ENCODE peak calls at places on chromosomes 4 and X, in five cellular contexts. P is K562, Q is endothelial cell of umbilical vein, O is A549, C is GM12878. G is an unnamed sample.

GRCh38 chrX:46978341-46979291 is 66.4 kb downstream of the JADE3 start:
- DNase-seq in Q (peak), P (peak), C (peak), O (peak), G (peak)

GRCh38 chrX:10052906-10053625 is 85.9 kb downstream of the CLDN34 start:
- DNase-seq in P (no peak), C (no peak), Q (no peak), O (no peak), G (peak)

GRCh38 chr4:180398564-180398963 is 1844.6 kb upstream of the TENM3 start:
- DNase-seq in P (no peak), O (no peak), Q (no peak), C (no peak), G (no peak)

GRCh38 chrX:30228526-30228925 is 1.9 kb upstream of the MAGEB3 start:
- DNase-seq in P (no peak), C (no peak), O (no peak), Q (no peak), G (no peak)

GRCh38 chrX:150352581-150352980 is 10.5 kb upstream of the MAMLD1 start:
- DNase-seq in Q (no peak), C (no peak), O (no peak), P (no peak), G (no peak)

GRCh38 chr4:75723117-75723801 is 1.1 kb upstream of the USO1 start:
- DNase-seq in Q (peak), O (no peak), P (peak), C (no peak), G (peak)

GRCh38 chr4:57051100-57051499 is 59.1 kb downstream of the IGFBP7 start:
- DNase-seq in O (no peak), P (no peak), C (no peak), Q (peak), G (peak)

GRCh38 chrX:123493857-123494256 is 239.0 kb downstream of the THOC2 start:
- DNase-seq in C (no peak), O (no peak), P (no peak), Q (no peak), G (peak)

GRCh38 chrX:133838761-133839676 is 146.4 kb downstream of the GPC3 start:
- DNase-seq in Q (peak), O (peak), P (peak), C (no peak), G (peak)

GRCh38 chr4:184510431-184510830 is 36.1 kb upstream of the IRF2 start:
- DNase-seq in Q (peak), O (no peak), P (no peak), C (no peak), G (peak)

GRCh38 chr4:52612341-52612740 is 46.8 kb downstream of the USP46 start:
- DNase-seq in P (no peak), Q (no peak), O (no peak), C (no peak), G (no peak)

GRCh38 chrX:56564182-56564885 is 907 bp downstream of the UBQLN2 start:
- DNase-seq in O (peak), C (no peak), P (peak), Q (peak), G (peak)

GRCh38 chr4:176387571-176387970 is 67.8 kb downstream of the SPCS3 start:
- DNase-seq in C (no peak), Q (no peak), O (no peak), P (no peak), G (no peak)

GRCh38 chr4:79049840-79050520 is 110.7 kb upstream of the PAQR3 start:
- DNase-seq in Q (no peak), C (no peak), P (no peak), O (no peak), G (peak)

GRCh38 chr4:13399257-13399656 is 84.9 kb downstream of the RAB28 start:
- DNase-seq in C (no peak), P (peak), Q (no peak), O (no peak), G (no peak)

GRCh38 chr4:6893449-6894085 is 16.1 kb upstream of the TBC1D14 start:
- DNase-seq in P (peak), C (no peak), Q (no peak), O (peak), G (peak)

GRCh38 chr4:124337874-124338273 is 374.7 kb downstream of the ANKRD50 start:
- DNase-seq in C (no peak), P (peak), O (no peak), Q (no peak), G (no peak)

GRCh38 chr4:135718019-135718418 is 1516.4 kb upstream of the PABPC4L start:
- DNase-seq in Q (no peak), P (no peak), O (no peak), C (no peak), G (no peak)

GRCh38 chrX:68997461-68997860 is 167.8 kb downstream of the PJA1 start:
- DNase-seq in C (no peak), P (no peak), O (no peak), Q (peak), G (no peak)

GRCh38 chr4:181854142-181854541 is 389.1 kb upstream of the TENM3 start:
- DNase-seq in C (no peak), Q (no peak), O (no peak), P (no peak), G (no peak)

GRCh38 chrX:71998836-71999509 is 88.3 kb downstream of the NHSL2 start:
- DNase-seq in Q (peak), C (no peak), P (peak), O (peak), G (peak)

GRCh38 chrX:37871626-37872302 is 24.4 kb upstream of the DYNLT3 start:
- DNase-seq in C (no peak), P (peak), O (peak), Q (peak), G (peak)

GRCh38 chr4:55346851-55347255 is 811 bp downstream of the SRD5A3 start:
- DNase-seq in O (no peak), P (no peak), Q (no peak), C (peak), G (no peak)

GRCh38 chrX:64202808-64203320 is 2.6 kb downstream of the AMER1 start:
- DNase-seq in C (no peak), O (no peak), Q (no peak), P (no peak), G (no peak)

GRCh38 chr4:75048208-75048879 is 115.4 kb downstream of the PARM1 start:
- DNase-seq in O (no peak), C (no peak), Q (no peak), P (peak), G (no peak)

GRCh38 chr4:79210636-79211049 is 115.2 kb downstream of the NAA11 start:
- DNase-seq in O (no peak), Q (no peak), C (no peak), P (no peak), G (no peak)

GRCh38 chrX:337331-337831 is 18.8 kb upstream of the GTPBP6 start:
- DNase-seq in P (no peak), O (no peak), Q (no peak), C (no peak), G (no peak)

GRCh38 chr4:15649914-15650545 is 5.1 kb downstream of the FBXL5 start:
- DNase-seq in O (peak), C (peak), P (peak), Q (peak), G (peak)

GRCh38 chr4:106690487-106690886 is 321.9 kb upstream of the GIMD1 start:
- DNase-seq in P (no peak), O (no peak), C (no peak), Q (peak), G (peak)

GRCh38 chr4:183455431-183456145 is 11.2 kb downstream of the CDKN2AIP start:
- DNase-seq in C (no peak), Q (no peak), P (no peak), O (no peak), G (peak)

GRCh38 chr4:7938513-7939376 is 916 bp downstream of the AFAP1 start:
- DNase-seq in O (peak), P (no peak), Q (peak), C (no peak), G (no peak)

GRCh38 chr4:15797320-15797719 is 19.2 kb downstream of the CD38 start:
- DNase-seq in C (no peak), P (no peak), Q (no peak), O (no peak), G (no peak)

GRCh38 chrX:34112459-34112858 is 19.7 kb downstream of the FAM47A start:
- DNase-seq in Q (no peak), C (no peak), O (no peak), P (no peak), G (no peak)

GRCh38 chr4:109077486-109077885 is 225.0 kb downstream of the COL25A1 start:
- DNase-seq in O (no peak), C (no peak), Q (no peak), P (no peak), G (no peak)

GRCh38 chr4:80788798-80789197 is 241.7 kb upstream of the BMP3 start:
- DNase-seq in P (peak), Q (no peak), C (no peak), O (no peak), G (peak)

GRCh38 chrX:50971390-50971789 is 60.9 kb downstream of the BMP15 start:
- DNase-seq in P (no peak), O (no peak), Q (no peak), C (no peak), G (no peak)

GRCh38 chr4:141815646-141816045 is 179.3 kb downstream of the IL15 start:
- DNase-seq in P (no peak), O (no peak), C (no peak), Q (no peak), G (no peak)

GRCh38 chrX:106774981-106775380 is 27.5 kb upstream of the TBC1D8B start:
- DNase-seq in P (no peak), C (no peak), O (no peak), Q (no peak), G (no peak)

GRCh38 chr4:23887173-23887572 is 2.7 kb downstream of the PPARGC1A start:
- DNase-seq in P (no peak), C (no peak), O (no peak), Q (no peak), G (no peak)

GRCh38 chr4:98421106-98421505 is 159.9 kb downstream of the RAP1GDS1 start:
- DNase-seq in O (no peak), C (no peak), Q (no peak), P (no peak), G (no peak)

DNA sequence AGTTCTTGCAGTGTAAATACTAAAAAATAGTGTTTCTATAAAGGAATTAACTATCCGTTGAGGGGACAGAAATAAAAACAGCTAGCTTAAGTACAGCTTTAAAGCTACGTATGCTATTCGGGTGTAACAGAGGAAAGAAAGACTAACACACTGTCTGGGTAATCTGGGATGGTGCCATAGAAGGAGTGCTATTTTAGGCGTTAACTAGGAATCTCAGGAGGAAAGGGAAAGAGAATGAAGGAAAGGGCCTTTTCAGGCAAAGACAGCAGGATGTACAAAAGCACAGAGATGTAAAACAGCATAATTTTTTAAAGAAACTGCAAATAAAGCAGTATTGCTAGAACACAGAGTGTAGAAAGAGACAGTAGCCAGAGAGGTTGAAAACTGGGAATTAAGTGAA is 161.8 kb downstream of the RAP1GDS1 start:
- DNase-seq in O (no peak), P (no peak), C (no peak), Q (no peak), G (no peak)
- TF ChIP-seq MYC in O (no peak), P (no peak), C (no peak), Q (no peak), G (no peak)

GRCh38 chrX:115892056-115892708 is 278.4 kb upstream of the AGTR2 start:
- DNase-seq in P (no peak), Q (no peak), O (no peak), C (no peak), G (no peak)

GRCh38 chrX:115895678-115896329 is 274.7 kb upstream of the AGTR2 start:
- DNase-seq in Q (no peak), P (no peak), C (no peak), O (no peak), G (no peak)

GRCh38 chrX:115894087-115894486 is 276.5 kb upstream of the AGTR2 start:
- DNase-seq in O (peak), P (peak), C (peak), Q (no peak), G (peak)

GRCh38 chrX:115896362-115896761 is 274.2 kb upstream of the AGTR2 start:
- DNase-seq in P (no peak), O (no peak), C (no peak), Q (no peak), G (no peak)

GRCh38 chrX:115892787-115893671 is 277.5 kb upstream of the AGTR2 start:
- DNase-seq in P (peak), Q (no peak), O (no peak), C (peak), G (peak)
- H3K4me3 ChIP-seq in P (no peak), Q (no peak), O (no peak), C (no peak), G (no peak)

GRCh38 chr4:153497091-153497531 is 31.0 kb downstream of the TMEM131L start:
- DNase-seq in P (peak), O (peak), C (no peak), Q (peak), G (no peak)
- TF ChIP-seq MAX in P (no peak), O (no peak), C (no peak), Q (no peak), G (no peak)

GRCh38 chrX:53291596-53291995 is 10.2 kb upstream of the IQSEC2 start:
- DNase-seq in O (no peak), C (no peak), Q (no peak), P (no peak), G (no peak)
- TF ChIP-seq MYC in O (no peak), C (no peak), Q (no peak), P (no peak), G (no peak)

DNA sequence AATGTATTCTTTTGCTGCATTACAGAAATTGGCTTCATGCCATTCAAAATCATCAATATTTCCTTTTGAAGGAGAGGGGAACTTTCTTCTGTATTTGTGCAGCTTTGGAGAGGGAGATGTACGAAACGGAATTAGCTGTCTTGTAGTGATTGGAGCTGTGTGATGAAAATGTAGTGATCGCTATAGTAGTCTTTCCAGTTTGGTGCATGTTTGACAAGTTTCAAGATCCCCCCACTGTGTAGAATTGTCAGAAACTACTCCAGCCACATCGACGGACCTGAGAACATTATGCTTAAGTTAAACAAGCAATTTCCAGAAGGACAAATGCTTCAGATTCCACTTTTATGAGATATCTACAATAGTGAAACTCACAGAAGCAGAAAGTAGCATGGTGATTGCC is 21.6 kb upstream of the MAGEA1 start:
- DNase-seq in O (no peak), P (no peak), C (no peak), Q (no peak), G (no peak)
- H3K4me3 ChIP-seq in O (no peak), P (no peak), C (no peak), Q (no peak), G (no peak)